ENCODE peak calls at places on chromosome 2, in ten cellular contexts. N, E, B, L, X, F, C, J, P and Y are unnamed samples.

GRCh38 chr2:226552571-226553285 is 246.9 kb downstream of the IRS1 start:
- DNase-seq in N (no peak), E (no peak), B (no peak), L (no peak), X (no peak), F (no peak), C (no peak), J (no peak), P (no peak), Y (no peak)

GRCh38 chr2:44433841-44434240 is 72.1 kb downstream of the CAMKMT start:
- DNase-seq in N (no peak), E (no peak), B (no peak), L (no peak), X (no peak), F (no peak), C (no peak), J (no peak), P (no peak), Y (no peak)

GRCh38 chr2:128512664-128513415 is 194.2 kb upstream of the HS6ST1 start:
- DNase-seq in N (no peak), E (no peak), B (no peak), L (no peak), X (no peak), F (no peak), C (no peak), J (no peak), P (no peak), Y (no peak)

GRCh38 chr2:83747141-83747540 is 711.9 kb downstream of the SUCLG1 start:
- DNase-seq in N (no peak), E (no peak), B (no peak), L (no peak), X (no peak), F (no peak), C (no peak), J (no peak), P (no peak), Y (no peak)

GRCh38 chr2:119407430-119408220 is 24.0 kb upstream of the TMEM37 start:
- DNase-seq in N (no peak), E (peak; percentile 52), B (peak; percentile 74), L (no peak), X (no peak), F (peak; percentile 62), C (no peak), J (peak; percentile 79), P (no peak), Y (peak; percentile 79)

GRCh38 chr2:234429265-234429664 is 67.6 kb downstream of the ARL4C start:
- DNase-seq in N (no peak), E (no peak), B (no peak), L (no peak), X (no peak), F (no peak), C (no peak), J (no peak), P (no peak), Y (no peak)

GRCh38 chr2:148565272-148565894 is 79.2 kb upstream of the EPC2 start:
- DNase-seq in N (no peak), E (no peak), B (no peak), L (no peak), X (no peak), F (no peak), C (no peak), J (peak; percentile 43), P (no peak), Y (no peak)

GRCh38 chr2:156320491-156320896 is 12.0 kb downstream of the NR4A2 start:
- DNase-seq in N (peak; percentile 50), E (no peak), B (peak; percentile 44), L (peak; percentile 72), X (peak; percentile 62), F (peak; percentile 67), C (no peak), J (peak; percentile 13), P (no peak), Y (no peak)

GRCh38 chr2:217279571-217279970 is 419.7 kb upstream of the TNP1 start:
- DNase-seq in N (no peak), E (no peak), B (no peak), L (no peak), X (no peak), F (no peak), C (no peak), J (no peak), P (no peak), Y (no peak)

GRCh38 chr2:195810340-195811098 is 153.5 kb downstream of the SLC39A10 start:
- DNase-seq in N (no peak), E (no peak), B (no peak), L (no peak), X (no peak), F (no peak), C (no peak), J (no peak), P (no peak), Y (no peak)

DNA sequence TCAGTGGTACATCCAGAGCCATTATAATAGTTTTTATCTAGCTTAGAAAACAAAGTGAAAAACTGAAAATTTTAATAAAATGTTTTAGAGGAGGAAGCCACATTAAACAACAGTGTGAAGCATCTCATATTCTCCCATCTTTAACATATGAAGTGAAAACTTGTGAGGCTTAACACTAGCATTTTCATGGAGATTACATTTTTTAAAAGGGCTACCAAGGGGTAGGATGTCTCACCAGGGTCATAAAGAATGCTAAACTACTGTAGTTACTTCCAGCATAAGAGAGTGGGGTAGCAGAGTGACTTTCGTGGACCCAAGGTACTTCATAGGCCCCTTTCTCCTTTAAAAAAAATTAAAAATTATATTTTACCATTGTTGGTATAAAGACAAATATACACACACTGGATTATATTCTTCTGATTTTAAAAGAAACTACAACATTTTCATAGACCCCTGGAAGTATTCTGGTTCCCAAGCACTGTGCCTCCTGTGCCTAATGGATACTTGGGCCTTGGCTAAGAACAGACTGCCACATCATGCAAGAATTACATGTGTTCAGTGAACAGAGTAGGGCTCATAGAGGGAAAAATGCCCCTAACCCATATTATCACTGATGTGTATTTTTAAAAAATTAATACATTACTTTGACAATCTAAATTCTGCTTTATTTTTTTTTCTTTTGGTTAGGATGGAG is 148.4 kb downstream of the SLC39A10 start:
- DNase-seq in N (no peak), E (no peak), B (no peak), L (no peak), X (no peak), F (no peak), C (no peak), J (no peak), P (no peak), Y (no peak)
- H3K4me1 ChIP-seq in N (no peaks in the 10 kb centered on the region), E (no peaks in the 10 kb centered on the region), B (no peaks in the 10 kb centered on the region), L (no peaks in the 10 kb centered on the region), X (no peaks in the 10 kb centered on the region), F (no peaks in the 10 kb centered on the region), C (no peaks in the 10 kb centered on the region), J (no peaks in the 10 kb centered on the region), P (no peaks in the 10 kb centered on the region), Y (no peaks in the 10 kb centered on the region)

GRCh38 chr2:201093573-201093972 is 21.8 kb downstream of the NDUFB3 start:
- DNase-seq in N (no peak), E (no peak), B (no peak), L (no peak), X (no peak), F (no peak), C (no peak), J (no peak), P (no peak), Y (no peak)
- H3K4me3 ChIP-seq in N (no peak overlapping the region), E (no peak overlapping the region), B (no peak overlapping the region), L (no peak overlapping the region), X (no peak overlapping the region), F (no peak overlapping the region), C (no peak overlapping the region), J (no peak overlapping the region), P (no peak overlapping the region), Y (no peak overlapping the region)

GRCh38 chr2:171979103-171979502 is 20.6 kb upstream of the METAP1D start:
- DNase-seq in N (no peak), E (no peak), B (no peak), L (no peak), X (no peak), F (no peak), C (no peak), J (no peak), P (no peak), Y (no peak)
- H3K4me1 ChIP-seq in N (no peaks in the 10 kb centered on the region), E (no peaks in the 10 kb centered on the region), B (no peaks in the 10 kb centered on the region), L (no peaks in the 10 kb centered on the region), X (no peaks in the 10 kb centered on the region), F (no peaks in the 10 kb centered on the region), C (no peaks in the 10 kb centered on the region), J (no peaks in the 10 kb centered on the region), P (no peaks in the 10 kb centered on the region), Y (no peaks in the 10 kb centered on the region)

DNA sequence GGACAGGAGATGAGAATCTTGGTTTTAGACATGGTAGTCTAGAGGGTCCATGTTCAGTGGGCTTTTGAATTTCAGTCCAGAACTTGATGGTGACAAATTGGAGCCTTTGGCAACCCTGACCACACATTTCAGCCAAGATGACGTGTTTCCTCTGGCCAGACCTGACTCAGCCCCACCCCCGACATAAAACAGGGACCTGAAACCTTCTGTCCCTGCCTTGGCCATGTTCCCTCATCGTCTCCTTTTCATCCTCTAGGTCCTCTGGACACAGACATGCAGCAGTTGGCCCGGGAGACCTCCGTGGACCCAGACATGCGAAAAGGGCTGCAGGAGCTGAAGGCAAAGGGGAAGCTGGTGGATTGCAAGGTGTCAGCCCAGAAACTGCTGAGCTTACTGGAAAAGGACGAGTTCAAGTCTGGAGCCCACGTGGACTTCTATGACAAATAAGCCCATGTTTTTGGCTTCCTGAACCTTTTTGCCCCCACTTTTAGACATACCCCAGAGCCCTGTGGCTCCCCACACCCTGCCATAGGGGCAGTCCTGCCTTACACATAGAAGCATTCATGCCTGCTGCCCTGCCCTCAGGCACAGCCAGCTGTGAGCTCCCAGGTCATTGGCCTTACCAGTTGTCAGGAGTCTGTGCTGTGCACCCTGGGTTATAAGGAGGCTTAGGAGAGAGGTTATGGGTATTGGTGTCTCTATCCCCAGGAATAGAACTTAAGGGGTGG is 4.0 kb downstream of the SPR start:
- DNase-seq in N (no peak), E (no peak), B (no peak), L (no peak), X (no peak), F (no peak), C (no peak), J (no peak), P (no peak), Y (no peak)
- H3K4me3 ChIP-seq in N (no peak overlapping the region), E (no peak overlapping the region), B (no peak overlapping the region), L (no peak overlapping the region), X (no peak overlapping the region), F (no peak overlapping the region), C (no peak overlapping the region), J (no peak overlapping the region), P (no peak overlapping the region), Y (no peak overlapping the region)

DNA sequence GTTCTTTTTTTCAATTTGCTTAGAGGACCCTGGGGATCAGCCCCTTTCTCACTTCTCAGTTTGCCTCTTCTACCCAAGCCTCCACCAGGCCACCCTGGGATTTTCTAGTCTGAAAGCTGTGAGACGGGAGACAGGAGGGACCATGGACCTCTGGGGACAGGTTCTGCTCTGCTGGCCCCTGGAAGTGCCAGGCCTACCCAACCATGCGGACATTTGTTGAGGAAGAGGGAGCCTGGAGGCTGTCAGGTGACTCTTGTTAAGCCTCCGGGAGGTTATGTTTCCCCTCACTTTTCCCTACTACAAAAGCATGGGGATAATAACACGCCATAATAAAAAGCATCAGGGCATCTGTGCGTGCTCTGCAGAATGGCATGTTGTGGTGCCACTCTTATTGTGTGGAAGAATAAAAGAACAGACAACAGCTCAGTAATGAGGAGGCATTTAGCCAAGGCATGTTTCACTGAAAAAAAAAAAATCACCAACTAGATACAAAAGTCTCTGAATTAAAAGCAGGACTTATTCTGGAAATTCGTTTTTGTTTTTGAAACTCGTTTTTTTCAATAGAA is 48.3 kb upstream of the PLA2R1 start:
- DNase-seq in N (no peak), E (no peak), B (no peak), L (no peak), X (no peak), F (no peak), C (no peak), J (peak; percentile 13), P (no peak), Y (no peak)
- H3K4me1 ChIP-seq in N (no peaks in the 10 kb centered on the region), E (no peaks in the 10 kb centered on the region), B (peaks cover 6% of the 10 kb centered on the region), L (no peaks in the 10 kb centered on the region), X (peaks cover 4% of the 10 kb centered on the region), F (no peaks in the 10 kb centered on the region), C (no peaks in the 10 kb centered on the region), J (peaks cover 5% of the 10 kb centered on the region), P (no peaks in the 10 kb centered on the region), Y (no peaks in the 10 kb centered on the region)